ENCODE peak calls at places on chromosomes 7 and 10, in seven cellular contexts. L, Q, E, G, J, Z and X are unnamed samples.

GRCh38 chr7:47034180-47034579 is 547.7 kb downstream of the TNS3 start:
- DNase-seq in L (no peak), Q (no peak), E (peak; percentile 40), G (no peak), J (peak; percentile 35), Z (no peak), X (no peak)

GRCh38 chr7:151822541-151823181 is 54.3 kb downstream of the PRKAG2 start:
- DNase-seq in L (no peak), Q (no peak), E (no peak), G (no peak), J (no peak), Z (no peak), X (no peak)

GRCh38 chr10:77350711-77351119 is 286.9 kb downstream of the KCNMA1 start:
- DNase-seq in L (no peak), Q (peak; percentile 100), E (peak; percentile 98), G (no peak), J (peak; percentile 99), Z (no peak), X (peak; percentile 77)

GRCh38 chr7:12765431-12766100 is 78.1 kb downstream of the ARL4A start:
- DNase-seq in L (no peak), Q (peak; percentile 24), E (no peak), G (no peak), J (no peak), Z (no peak), X (no peak)

GRCh38 chr7:27923308-27923980 is 183.5 kb downstream of the TAX1BP1 start:
- DNase-seq in L (no peak), Q (no peak), E (no peak), G (no peak), J (no peak), Z (no peak), X (no peak)

GRCh38 chr10:89516149-89516832 is 19.1 kb downstream of the SLC16A12 start:
- DNase-seq in L (no peak), Q (peak; percentile 95), E (peak; percentile 92), G (no peak), J (peak; percentile 98), Z (no peak), X (no peak)

GRCh38 chr10:102675151-102675886 is 31.0 kb downstream of the TRIM8 start:
- DNase-seq in L (no peak), Q (no peak), E (no peak), G (no peak), J (no peak), Z (no peak), X (no peak)

GRCh38 chr10:18607503-18607902 is 43.9 kb downstream of the NSUN6 start:
- DNase-seq in L (no peak), Q (peak; percentile 93), E (peak; percentile 84), G (no peak), J (peak; percentile 76), Z (no peak), X (peak; percentile 17)

GRCh38 chr10:125264752-125265578 is 104.6 kb upstream of the CTBP2 start:
- DNase-seq in L (no peak), Q (no peak), E (no peak), G (no peak), J (peak; percentile 12), Z (no peak), X (no peak)

GRCh38 chr7:76069238-76069638 is 21.3 kb downstream of the MDH2 start:
- DNase-seq in L (no peak), Q (peak; percentile 95), E (peak; percentile 89), G (no peak), J (peak; percentile 94), Z (peak; percentile 7), X (no peak)